ENCODE peak calls at places on chromosomes 5 and 9, in eight cellular contexts. One of them, this sample, is unnamed.
A peak's percentile ranks its signal among the peaks of the same experiment; 100 is the strongest.

GRCh38 chr9:127132921-127133647 is 10.6 kb upstream of the ANGPTL2 start:
- DNase-seq in NCI-H1694: peak; percentile 30
- DNase-seq in HEK293T: no peak
- DNase-seq in activated CD4-positive, alpha-beta T cell treated with anti-CD3 and anti-CD28 coated beads for 36 hours: no peak
- DNase-seq in stromal cell of bone marrow: no peak
- DNase-seq in AG20443: peak; percentile 50
- DNase-seq in mesenteric fat pad: peak; percentile 59
- DNase-seq in neuronal stem cell: no peak
- DNase-seq in this sample: no peak

GRCh38 chr9:114560956-114561355 is 26.6 kb upstream of the ATP6V1G1 start:
- DNase-seq in NCI-H1694: no peak
- DNase-seq in HEK293T: no peak
- DNase-seq in activated CD4-positive, alpha-beta T cell treated with anti-CD3 and anti-CD28 coated beads for 36 hours: no peak
- DNase-seq in stromal cell of bone marrow: no peak
- DNase-seq in AG20443: no peak
- DNase-seq in mesenteric fat pad: no peak
- DNase-seq in neuronal stem cell: no peak
- DNase-seq in this sample: no peak

GRCh38 chr5:38532165-38532669 is 24.2 kb downstream of the LIFR start:
- DNase-seq in NCI-H1694: no peak
- DNase-seq in HEK293T: no peak
- DNase-seq in activated CD4-positive, alpha-beta T cell treated with anti-CD3 and anti-CD28 coated beads for 36 hours: no peak
- DNase-seq in stromal cell of bone marrow: no peak
- DNase-seq in AG20443: no peak
- DNase-seq in mesenteric fat pad: no peak
- DNase-seq in neuronal stem cell: no peak
- DNase-seq in this sample: no peak

GRCh38 chr5:167587768-167588167 is 703.7 kb upstream of the WWC1 start:
- DNase-seq in NCI-H1694: peak; percentile 25
- DNase-seq in HEK293T: peak; percentile 54
- DNase-seq in activated CD4-positive, alpha-beta T cell treated with anti-CD3 and anti-CD28 coated beads for 36 hours: no peak
- DNase-seq in stromal cell of bone marrow: no peak
- DNase-seq in AG20443: peak; percentile 42
- DNase-seq in mesenteric fat pad: no peak
- DNase-seq in neuronal stem cell: peak; percentile 35
- DNase-seq in this sample: no peak

GRCh38 chr9:137458194-137459146 is 664 bp downstream of the NSMF start:
- DNase-seq in NCI-H1694: peak; percentile 78
- DNase-seq in HEK293T: no peak
- DNase-seq in activated CD4-positive, alpha-beta T cell treated with anti-CD3 and anti-CD28 coated beads for 36 hours: peak; percentile 42
- DNase-seq in stromal cell of bone marrow: no peak
- DNase-seq in AG20443: peak; percentile 46
- DNase-seq in mesenteric fat pad: no peak
- DNase-seq in neuronal stem cell: no peak
- DNase-seq in this sample: no peak

GRCh38 chr5:42321800-42322199 is 101.4 kb upstream of the GHR start:
- DNase-seq in NCI-H1694: no peak
- DNase-seq in HEK293T: no peak
- DNase-seq in activated CD4-positive, alpha-beta T cell treated with anti-CD3 and anti-CD28 coated beads for 36 hours: no peak
- DNase-seq in stromal cell of bone marrow: no peak
- DNase-seq in AG20443: no peak
- DNase-seq in mesenteric fat pad: no peak
- DNase-seq in neuronal stem cell: no peak
- DNase-seq in this sample: no peak

GRCh38 chr5:150001660-150002493 is 1.3 kb downstream of the HMGXB3 start:
- DNase-seq in NCI-H1694: peak; percentile 13
- DNase-seq in HEK293T: peak; percentile 75
- DNase-seq in activated CD4-positive, alpha-beta T cell treated with anti-CD3 and anti-CD28 coated beads for 36 hours: peak; percentile 79
- DNase-seq in stromal cell of bone marrow: peak; percentile 64
- DNase-seq in AG20443: peak; percentile 82
- DNase-seq in mesenteric fat pad: no peak
- DNase-seq in neuronal stem cell: peak; percentile 26
- DNase-seq in this sample: peak; percentile 80

GRCh38 chr5:135827965-135828792 is 6.3 kb upstream of the SLC25A48 start:
- DNase-seq in NCI-H1694: no peak
- DNase-seq in HEK293T: no peak
- DNase-seq in activated CD4-positive, alpha-beta T cell treated with anti-CD3 and anti-CD28 coated beads for 36 hours: no peak
- DNase-seq in stromal cell of bone marrow: no peak
- DNase-seq in AG20443: peak; percentile 10
- DNase-seq in mesenteric fat pad: no peak
- DNase-seq in neuronal stem cell: no peak
- DNase-seq in this sample: no peak

GRCh38 chr9:8329561-8330283 is 530.1 kb upstream of the DMAC1 start:
- DNase-seq in NCI-H1694: no peak
- DNase-seq in HEK293T: no peak
- DNase-seq in activated CD4-positive, alpha-beta T cell treated with anti-CD3 and anti-CD28 coated beads for 36 hours: no peak
- DNase-seq in stromal cell of bone marrow: no peak
- DNase-seq in AG20443: no peak
- DNase-seq in mesenteric fat pad: no peak
- DNase-seq in neuronal stem cell: no peak
- DNase-seq in this sample: no peak

This sample was measured in K562.